ENCODE peak calls at places on chromosomes 3 and 15, in four cellular contexts. I is right lobe of liver, H is uterus, W is HepG2. D is an unnamed sample. For H3K4me1, the result is how much of the 10 kb centered on the place peaks cover.

GRCh38 chr15:52331490-52332240 is 36.1 kb upstream of the MYO5C start:
- DNase-seq in H (no peak), W (peak), I (no peak), D (no peak)

GRCh38 chr3:24229468-24230263 is 265.0 kb downstream of the THRB start:
- DNase-seq in I (peak), H (no peak), W (no peak), D (no peak)

GRCh38 chr3:185537369-185537970 is 14.9 kb downstream of the LIPH start:
- DNase-seq in W (peak), H (no peak), I (no peak), D (peak)

GRCh38 chr3:183526838-183527420 is 28.6 kb downstream of the KLHL6 start:
- DNase-seq in W (no peak), I (no peak), H (no peak), D (no peak)

GRCh38 chr3:146746190-146746589 is 141.0 kb upstream of the PLSCR5 start:
- DNase-seq in H (no peak), I (no peak), W (no peak), D (no peak)

GRCh38 chr3:193805448-193805847 is 212.4 kb downstream of the OPA1 start:
- DNase-seq in H (peak), I (no peak), W (peak), D (peak)

GRCh38 chr3:177960722-177961121 is 575.5 kb upstream of the KCNMB2 start:
- DNase-seq in W (no peak), H (no peak), I (no peak), D (no peak)

GRCh38 chr15:56758770-56759449 is 25.6 kb upstream of the ZNF280D start:
- DNase-seq in W (no peak), I (no peak), H (no peak), D (no peak)

GRCh38 chr3:48430359-48431101 is 644 bp upstream of the PLXNB1 start:
- DNase-seq in W (no peak), I (no peak), H (peak), D (no peak)

GRCh38 chr3:48432411-48433371 is 2.8 kb upstream of the PLXNB1 start:
- DNase-seq in I (no peak), W (no peak), H (no peak), D (no peak)

GRCh38 chr3:48429416-48430358 is at the start of gene PLXNB1:
- DNase-seq in H (peak), I (peak), W (peak), D (peak)

GRCh38 chr3:48433472-48434118 is 3.7 kb upstream of the PLXNB1 start:
- DNase-seq in I (no peak), H (no peak), W (peak), D (peak)

GRCh38 chr3:48431224-48432029 is 1.5 kb upstream of the PLXNB1 start:
- DNase-seq in W (peak), I (no peak), H (no peak), D (no peak)
- H3K4me1 ChIP-seq in W (half or more), I (under half), H (under half), D (half or more)

DNA sequence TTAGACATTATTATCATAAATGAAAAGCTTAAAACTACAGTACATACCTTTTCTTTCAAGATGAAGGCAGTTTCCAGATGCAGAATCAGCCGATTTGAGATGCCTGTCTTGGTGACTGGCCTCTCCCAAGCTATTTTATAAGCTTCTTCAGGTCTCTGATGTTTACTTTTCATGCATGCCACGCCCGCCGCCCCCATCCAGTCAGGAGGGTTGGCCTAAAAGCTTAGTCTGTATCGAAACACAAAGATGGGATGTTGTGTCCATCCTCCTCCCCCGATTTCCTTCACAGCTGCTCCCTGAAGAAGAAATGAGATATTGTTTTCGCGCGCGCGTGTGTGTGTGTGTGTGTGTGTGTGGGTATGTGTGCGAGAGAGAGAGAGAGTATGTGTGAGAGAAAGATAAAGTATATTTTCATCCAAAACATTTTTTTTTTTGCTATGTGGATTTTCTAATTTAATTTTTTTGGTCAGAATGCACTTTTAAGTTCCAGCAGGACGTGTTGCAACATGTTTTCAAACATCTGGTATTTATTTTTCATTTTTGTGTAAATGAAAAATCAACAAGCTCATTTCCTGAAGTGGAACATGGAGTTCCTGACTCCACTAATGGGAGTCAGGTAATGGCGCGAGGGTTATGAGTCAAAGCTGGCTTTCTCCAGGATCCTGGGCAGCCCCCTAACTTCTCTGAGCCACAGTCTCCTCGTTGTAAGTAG is at the start of gene APOD:
- DNase-seq in W (no peak), H (peak), I (no peak), D (peak)
- H3K27ac ChIP-seq in W (no peak), H (peak), I (no peak), D (peak)

DNA sequence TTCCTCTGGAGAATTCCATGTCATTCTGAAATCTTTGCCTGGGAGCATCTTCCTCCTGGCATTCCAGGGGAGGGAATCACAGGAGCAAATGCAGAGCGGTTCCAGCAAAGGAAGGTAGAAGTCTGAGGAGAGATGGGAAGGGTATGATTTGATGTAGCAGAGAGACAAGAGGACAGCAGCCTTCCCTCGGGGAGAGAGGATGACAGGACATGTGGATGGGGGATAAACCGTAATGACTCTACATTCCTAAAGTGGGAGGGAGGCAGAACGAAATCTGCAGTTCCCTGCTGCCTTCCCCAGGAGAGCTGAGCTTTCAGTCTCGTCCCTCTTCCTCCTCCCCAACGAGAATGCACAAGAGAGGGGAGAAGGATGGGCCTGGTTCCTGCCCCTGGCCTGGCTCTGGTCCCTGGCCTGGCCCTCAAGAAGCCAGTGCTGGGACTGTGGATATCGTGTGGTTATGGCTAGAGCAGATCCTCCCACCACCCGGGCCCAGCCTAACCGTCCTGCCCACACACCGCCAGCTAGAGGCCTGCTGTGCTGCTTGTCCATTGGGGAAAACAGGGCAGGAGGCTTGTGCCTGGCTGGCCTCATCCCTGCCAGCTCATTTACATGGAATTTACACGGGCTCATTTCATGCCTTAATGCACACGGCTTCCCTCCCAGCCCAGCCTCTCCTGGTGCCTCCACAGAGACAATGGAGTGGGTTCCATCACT is 26.6 kb downstream of the SEMA7A start:
- DNase-seq in H (peak), W (peak), I (no peak), D (no peak)
- TF ChIP-seq POLR2A in H (no peak), W (no peak), I (no peak), D (no peak)

DNA sequence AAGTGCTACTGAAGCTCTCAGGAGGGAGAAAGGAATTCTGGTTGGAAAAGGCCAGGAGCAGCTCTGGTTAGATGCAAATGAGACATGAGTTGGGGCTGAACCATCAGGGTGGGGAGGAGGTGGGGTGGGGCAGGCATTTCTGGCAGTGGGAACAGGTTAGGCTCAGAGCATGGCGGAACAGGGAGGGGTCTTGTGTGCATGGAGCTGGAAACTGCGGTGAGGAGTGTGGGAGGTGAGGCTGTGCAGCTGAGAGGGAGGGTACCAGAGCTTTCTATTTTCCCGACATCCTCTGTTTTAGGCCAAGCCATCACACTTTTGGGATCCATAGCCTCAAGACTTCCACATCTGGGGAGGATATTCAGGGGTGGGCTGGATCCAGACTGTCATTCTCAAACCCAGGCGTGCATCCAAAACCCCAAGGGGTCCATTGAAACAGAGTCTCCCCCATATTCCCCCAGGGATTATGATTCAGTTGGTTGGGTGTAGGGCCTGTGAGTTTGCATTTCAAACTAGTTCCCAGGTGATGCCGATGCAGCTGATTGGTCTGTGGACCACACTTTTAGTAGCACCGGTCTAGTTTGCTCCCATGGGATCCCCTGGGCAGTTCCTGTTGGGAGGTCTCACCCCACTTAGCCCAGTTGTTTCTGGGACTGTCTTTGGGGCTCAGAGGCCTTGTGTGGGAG is 100.9 kb upstream of the TLE3 start:
- DNase-seq in W (no peak), H (no peak), I (no peak), D (peak)
- H3K4me1 ChIP-seq in W (half or more), H (under half), I (under half), D (under half)

GRCh38 chr15:29611057-29611456 is 211.2 kb downstream of the TJP1 start:
- DNase-seq in I (no peak), W (no peak), H (no peak), D (no peak)

GRCh38 chr15:29612096-29612495 is 210.2 kb downstream of the TJP1 start:
- DNase-seq in W (no peak), H (no peak), I (no peak), D (no peak)

GRCh38 chr15:29615791-29616190 is 206.5 kb downstream of the TJP1 start:
- DNase-seq in I (no peak), H (no peak), W (no peak), D (no peak)

GRCh38 chr15:29613951-29614382 is 208.3 kb downstream of the TJP1 start:
- DNase-seq in W (peak), I (no peak), H (no peak), D (no peak)

GRCh38 chr15:29612701-29613100 is 209.6 kb downstream of the TJP1 start:
- DNase-seq in I (no peak), W (no peak), H (no peak), D (no peak)
- H3K27ac ChIP-seq in I (no peak), W (no peak), H (no peak), D (no peak)

DNA sequence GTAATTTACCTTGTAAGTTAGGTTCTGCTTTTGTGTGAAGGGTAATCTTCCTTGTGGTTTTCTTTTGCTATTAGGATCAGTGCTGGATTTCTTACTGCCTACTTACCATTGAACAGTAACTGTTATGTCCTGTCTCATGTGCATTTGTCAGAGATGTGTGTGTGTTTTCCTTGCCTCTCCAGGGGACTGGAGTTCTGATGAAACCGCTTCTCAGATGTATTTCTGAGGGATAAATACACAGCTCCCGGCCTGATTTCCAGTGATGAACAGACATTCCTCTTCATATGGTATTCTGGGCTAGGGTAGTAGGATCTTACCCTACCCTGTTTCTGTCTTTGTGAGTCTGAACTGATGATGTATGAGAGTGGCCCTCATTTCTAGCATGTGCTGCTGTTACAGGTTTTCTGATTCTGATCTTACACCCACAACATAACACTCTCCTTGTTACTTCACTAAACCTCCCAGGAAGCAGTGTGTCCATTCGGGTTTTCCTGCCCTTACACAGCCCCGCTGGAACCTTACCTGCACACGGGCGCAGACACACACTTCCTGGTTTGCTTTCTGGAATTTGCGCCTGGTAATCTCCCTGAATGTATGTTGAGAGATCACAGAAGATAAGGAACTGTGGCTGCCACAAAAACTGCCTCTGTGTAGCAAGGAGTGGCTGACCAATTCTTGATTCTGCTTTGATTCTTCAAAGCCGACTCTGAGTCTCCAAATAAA is 14.7 kb downstream of the PAK2 start:
- DNase-seq in W (peak), I (no peak), H (no peak), D (no peak)
- TF ChIP-seq POLR2A in W (no peak), I (no peak), H (no peak), D (no peak)